ENCODE peak calls at places on chromosomes 11 and 22, in ten cellular contexts. G, L, O, T, C, Q, Y, A, N and I are unnamed samples.

GRCh38 chr11:93659841-93660240 is 1.6 kb upstream of the CEP295 start:
- DNase-seq in G (no peak), C (no peak), L (no peak), N (no peak), A (no peak), O (no peak), Y (no peak), T (no peak), Q (no peak), I (no peak)

GRCh38 chr11:17986007-17986710 is 26.7 kb downstream of the SERGEF start:
- DNase-seq in T (peak; percentile 53), N (no peak), G (no peak), O (no peak), Y (peak; percentile 76), L (no peak), A (no peak), C (no peak), Q (peak; percentile 27), I (no peak)

GRCh38 chr11:45026835-45027234 is 76.2 kb upstream of the TP53I11 start:
- DNase-seq in Q (no peak), C (no peak), A (no peak), O (no peak), T (no peak), Y (no peak), N (no peak), G (no peak), L (no peak), I (no peak)

GRCh38 chr11:119584193-119585037 is 144.6 kb downstream of the NECTIN1 start:
- DNase-seq in L (peak; percentile 60), Q (peak; percentile 74), T (no peak), A (peak; percentile 67), G (peak; percentile 62), Y (peak; percentile 90), O (no peak), N (peak; percentile 99), C (no peak), I (no peak)

GRCh38 chr11:61814242-61814957 is 2.4 kb downstream of the FADS1 start:
- DNase-seq in Y (peak; percentile 53), L (no peak), T (peak; percentile 66), C (no peak), Q (peak; percentile 41), G (no peak), N (peak; percentile 68), A (no peak), O (peak; percentile 41), I (no peak)

GRCh38 chr11:94417386-94417987 is 16.3 kb upstream of the GPR83 start:
- DNase-seq in Y (peak; percentile 71), G (peak; percentile 11), C (no peak), O (no peak), T (no peak), A (no peak), Q (peak; percentile 44), L (no peak), N (peak; percentile 45), I (no peak)

GRCh38 chr11:9571766-9572120 is 1.7 kb upstream of the WEE1 start:
- DNase-seq in Q (no peak), N (no peak), G (no peak), L (no peak), Y (no peak), C (no peak), T (no peak), A (no peak), O (no peak), I (no peak)

GRCh38 chr22:29257751-29258181 is 10.0 kb downstream of the RHBDD3 start:
- DNase-seq in Q (no peak), Y (no peak), O (no peak), C (no peak), N (no peak), G (no peak), T (no peak), A (no peak), L (no peak), I (no peak)

GRCh38 chr11:62236187-62236586 is 5.9 kb upstream of the SCGB1D2 start:
- DNase-seq in L (no peak), Y (no peak), T (no peak), O (no peak), G (no peak), N (no peak), C (no peak), A (no peak), Q (no peak), I (no peak)

GRCh38 chr11:118084247-118084646 is 2.5 kb downstream of the SMIM35 start:
- DNase-seq in L (no peak), N (no peak), C (no peak), G (peak; percentile 55), Q (peak; percentile 71), O (no peak), Y (peak; percentile 36), T (peak; percentile 49), A (no peak), I (no peak)

GRCh38 chr22:50733521-50734342 is 4.3 kb upstream of the ACR start:
- DNase-seq in O (no peak), L (no peak), A (no peak), C (no peak), G (no peak), Y (no peak), N (no peak), Q (no peak), T (peak; percentile 27), I (no peak)

GRCh38 chr11:61971177-61972111 is 4.0 kb upstream of the FTH1 start:
- DNase-seq in N (peak; percentile 99), L (peak; percentile 96), Q (peak; percentile 97), G (peak; percentile 90), A (peak; percentile 99), Y (peak; percentile 99), T (peak; percentile 98), C (peak; percentile 91), O (peak; percentile 97), I (no peak)

GRCh38 chr11:31804439-31805036 is 6.6 kb downstream of the PAX6 start:
- DNase-seq in O (no peak), N (peak; percentile 62), A (no peak), Y (no peak), L (no peak), Q (no peak), T (no peak), C (no peak), G (no peak), I (no peak)

GRCh38 chr11:31803813-31804438 is 7.2 kb downstream of the PAX6 start:
- DNase-seq in L (no peak), Y (no peak), T (no peak), G (no peak), Q (no peak), C (no peak), A (no peak), O (no peak), N (no peak), I (no peak)

GRCh38 chr11:31802000-31802551 is 9.0 kb downstream of the PAX6 start:
- DNase-seq in C (no peak), Y (no peak), T (no peak), Q (no peak), G (no peak), L (no peak), N (no peak), O (no peak), A (no peak), I (no peak)

GRCh38 chr11:31802609-31802989 is 8.5 kb downstream of the PAX6 start:
- DNase-seq in Y (no peak), L (no peak), O (no peak), G (no peak), Q (no peak), T (no peak), N (no peak), A (no peak), C (no peak), I (no peak)

DNA sequence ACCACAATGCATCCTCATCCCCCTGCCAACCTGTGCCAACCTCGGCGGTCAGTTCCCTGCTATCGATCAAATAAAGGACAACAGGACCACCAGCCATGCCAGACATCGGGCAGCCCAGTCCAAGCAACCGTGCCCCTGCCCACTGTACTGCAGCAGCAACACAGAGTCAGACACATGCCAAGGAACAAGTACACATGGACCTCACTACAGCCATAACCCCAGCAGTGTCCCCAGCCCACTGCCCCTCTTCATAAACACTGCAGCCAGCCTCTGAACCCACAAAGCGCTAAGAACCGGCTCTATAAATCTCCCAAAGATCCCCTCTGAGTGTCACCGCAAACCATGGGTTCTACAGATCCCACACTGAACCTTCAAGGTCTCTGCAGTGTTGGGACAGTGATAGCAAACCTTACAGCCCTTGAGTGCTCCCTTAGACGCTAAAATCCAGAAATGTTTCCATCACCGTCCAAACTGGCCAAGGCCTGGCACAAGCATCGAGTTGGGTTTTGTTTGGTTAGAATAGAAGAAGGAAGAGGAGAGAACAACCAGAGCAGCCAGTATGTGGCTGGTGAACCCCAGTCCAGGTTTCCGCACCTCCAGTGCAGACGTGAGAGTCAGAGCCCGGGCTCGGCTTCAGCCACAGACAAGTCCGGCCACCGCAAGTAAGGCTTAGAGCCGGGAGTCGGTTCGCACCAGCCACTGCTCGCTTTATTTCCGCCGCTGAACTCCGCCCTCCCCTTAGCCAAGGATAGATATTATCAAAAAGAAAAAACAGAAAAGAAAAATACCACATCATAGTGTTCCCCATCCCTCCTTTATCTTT is 7.9 kb downstream of the PAX6 start:
- DNase-seq in T (no peak), G (no peak), L (no peak), C (no peak), A (no peak), N (no peak), Q (no peak), O (no peak), Y (no peak), I (no peak)
- H3K4me1 ChIP-seq in T (peaks cover 29% of the 10 kb centered on the region), G (no peaks in the 10 kb centered on the region), L (peaks cover 24% of the 10 kb centered on the region), C (no peaks in the 10 kb centered on the region), A (peaks cover 22% of the 10 kb centered on the region), N (no peaks in the 10 kb centered on the region), Q (peaks cover 19% of the 10 kb centered on the region), O (no peaks in the 10 kb centered on the region), Y (peaks cover 7% of the 10 kb centered on the region), I (peaks cover 33% of the 10 kb centered on the region)

GRCh38 chr11:67435727-67436458 is 1.6 kb downstream of the PTPRCAP start:
- DNase-seq in O (no peak), Y (no peak), G (no peak), Q (no peak), L (no peak), N (no peak), A (no peak), T (no peak), C (no peak), I (no peak)
- H3K36me3 ChIP-seq in O (peaks cover 75% of the 10 kb centered on the region), Y (peaks cover 40% of the 10 kb centered on the region), G (peaks cover 22% of the 10 kb centered on the region), Q (no peaks in the 10 kb centered on the region), L (peaks cover 99% of the 10 kb centered on the region), N (peaks cover 35% of the 10 kb centered on the region), A (no peaks in the 10 kb centered on the region), T (peaks cover 55% of the 10 kb centered on the region), C (peaks cover 2% of the 10 kb centered on the region), I (peaks cover 18% of the 10 kb centered on the region)

GRCh38 chr11:76669901-76670474 is 559 bp downstream of the LRRC32 start:
- DNase-seq in T (peak; percentile 75), C (no peak), Y (no peak), N (no peak), L (no peak), G (peak; percentile 43), Q (peak; percentile 67), A (no peak), O (no peak), I (no peak)
- H3K4me3 ChIP-seq in T (peak overlapping the region; percentile 76), C (peak overlapping the region; percentile 38), Y (no peak overlapping the region), N (peak overlapping the region; percentile 47), L (peak overlapping the region; percentile 55), G (peak overlapping the region; percentile 38), Q (peak overlapping the region; percentile 85), A (peak overlapping the region; percentile 77), O (peak overlapping the region; percentile 66), I (peak overlapping the region; percentile 49)

DNA sequence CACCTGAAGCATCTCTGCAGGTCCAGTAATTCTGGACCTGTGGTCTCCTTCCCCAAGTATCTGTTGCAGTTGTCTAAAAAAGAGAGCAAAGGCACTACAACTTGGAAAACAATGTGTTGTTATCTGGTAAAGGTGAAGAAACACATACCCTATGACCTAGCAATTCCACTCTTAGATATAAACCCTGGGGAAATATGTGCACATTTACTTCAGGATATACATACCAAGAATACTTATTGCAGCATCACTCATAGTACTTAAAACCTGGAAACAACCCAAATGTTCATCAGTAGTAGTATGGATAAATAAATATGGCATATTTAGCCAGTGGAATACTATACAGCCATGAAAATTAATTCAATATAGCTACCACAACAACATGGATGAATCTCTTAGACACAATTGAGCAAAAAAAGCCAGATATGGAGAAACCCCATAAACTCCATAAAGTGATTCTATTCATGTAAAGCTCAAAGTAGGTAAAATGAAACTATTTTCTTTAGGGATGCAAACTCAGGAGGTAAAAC is 26.1 kb upstream of the MICAL2 start:
- DNase-seq in N (no peak), Y (no peak), G (no peak), Q (no peak), L (no peak), A (no peak), O (no peak), T (no peak), C (no peak), I (no peak)
- H3K4me1 ChIP-seq in N (peaks cover 13% of the 10 kb centered on the region), Y (peaks cover 54% of the 10 kb centered on the region), G (peaks cover 16% of the 10 kb centered on the region), Q (peaks cover 23% of the 10 kb centered on the region), L (peaks cover 25% of the 10 kb centered on the region), A (no peaks in the 10 kb centered on the region), O (peaks cover 11% of the 10 kb centered on the region), T (peaks cover 52% of the 10 kb centered on the region), C (peaks cover 41% of the 10 kb centered on the region), I (peaks cover 34% of the 10 kb centered on the region)